ENCODE peak calls at places on chromosomes 5 and 9, in nine cellular contexts. G is testis; W is heart left ventricle; L is A549; T is CD4-positive, CD25-positive, alpha-beta regulatory T cell; V is GM23338; C is endodermal cell; Q is stomach; E is ovary. H is an unnamed sample.

GRCh38 chr5:137221914-137222313 is 277.2 kb downstream of the SPOCK1 start:
- DNase-seq in G (no peak), W (no peak), L (no peak), T (no peak), V (no peak), C (no peak), Q (no peak), E (no peak), H (no peak)

GRCh38 chr9:100884518-100884917 is 144.0 kb upstream of the PLPPR1 start:
- DNase-seq in G (no peak), W (no peak), L (no peak), T (no peak), V (peak), C (no peak), Q (no peak), E (no peak), H (no peak)

GRCh38 chr5:153974131-153974812 is 64.4 kb downstream of the FAM114A2 start:
- DNase-seq in G (peak), W (no peak), L (peak), T (peak), V (peak), C (peak), Q (no peak), E (no peak), H (peak)

GRCh38 chr9:133449760-133450159 is 10.0 kb upstream of the CACFD1 start:
- DNase-seq in G (no peak), W (no peak), L (peak), T (no peak), V (no peak), C (peak), Q (peak), E (no peak), H (no peak)

GRCh38 chr9:98455957-98456621 is 200.6 kb upstream of the TBC1D2 start:
- DNase-seq in G (no peak), W (no peak), L (no peak), T (no peak), V (no peak), C (no peak), Q (no peak), E (no peak), H (no peak)

GRCh38 chr5:163594951-163595350 is 89.5 kb downstream of the MAT2B start:
- DNase-seq in G (no peak), W (no peak), L (no peak), T (no peak), V (no peak), C (no peak), Q (no peak), E (no peak), H (no peak)

GRCh38 chr9:71725590-71726338 is 42.5 kb downstream of the CEMIP2 start:
- DNase-seq in G (no peak), W (no peak), L (peak), T (no peak), V (no peak), C (no peak), Q (no peak), E (no peak), H (no peak)

GRCh38 chr9:9913276-9913832 is 699.4 kb downstream of the PTPRD start:
- DNase-seq in G (no peak), W (no peak), L (no peak), T (no peak), V (no peak), C (no peak), Q (no peak), E (no peak), H (no peak)

GRCh38 chr5:179241175-179241574 is 104.1 kb downstream of the ADAMTS2 start:
- DNase-seq in G (no peak), W (peak), L (no peak), T (no peak), V (no peak), C (peak), Q (no peak), E (peak), H (no peak)

GRCh38 chr5:17743580-17744435 is 109.5 kb downstream of the TAF11L14 start:
- DNase-seq in G (no peak), W (no peak), L (no peak), T (no peak), V (no peak), C (no peak), Q (no peak), E (no peak), H (no peak)

GRCh38 chr9:33041459-33042188 is 16.6 kb downstream of the DNAJA1 start:
- DNase-seq in G (no peak), W (no peak), L (no peak), T (no peak), V (no peak), C (no peak), Q (no peak), E (no peak), H (no peak)

GRCh38 chr5:72836810-72837209 is 20.3 kb downstream of the TNPO1 start:
- DNase-seq in G (no peak), W (no peak), L (no peak), T (no peak), V (no peak), C (no peak), Q (no peak), E (no peak), H (no peak)

GRCh38 chr5:41128291-41128690 is 57.1 kb upstream of the MROH2B start:
- DNase-seq in G (no peak), W (no peak), L (no peak), T (no peak), V (no peak), C (no peak), Q (no peak), E (no peak), H (no peak)

GRCh38 chr9:10700266-10700665 is 87.5 kb upstream of the PTPRD start:
- DNase-seq in G (no peak), W (no peak), L (no peak), T (no peak), V (no peak), C (no peak), Q (no peak), E (no peak), H (no peak)

GRCh38 chr9:38700695-38701094 is 19.2 kb downstream of the FAM240B start:
- DNase-seq in G (no peak), W (no peak), L (no peak), T (no peak), V (no peak), C (no peak), Q (no peak), E (no peak), H (no peak)

GRCh38 chr5:60972225-60972624 is 27.2 kb downstream of the NDUFAF2 start:
- DNase-seq in G (no peak), W (no peak), L (no peak), T (peak), V (no peak), C (no peak), Q (no peak), E (no peak), H (no peak)

GRCh38 chr9:133869674-133870419 is 122.3 kb downstream of the VAV2 start:
- DNase-seq in G (no peak), W (no peak), L (no peak), T (peak), V (no peak), C (no peak), Q (no peak), E (no peak), H (no peak)

GRCh38 chr5:76403963-76404693 is 1.0 kb downstream of the IQGAP2 start:
- DNase-seq in G (peak), W (no peak), L (peak), T (peak), V (peak), C (peak), Q (peak), E (peak), H (no peak)

GRCh38 chr5:144237851-144238250 is 67.2 kb downstream of the KCTD16 start:
- DNase-seq in G (no peak), W (no peak), L (no peak), T (no peak), V (no peak), C (no peak), Q (no peak), E (no peak), H (no peak)

GRCh38 chr5:168366124-168366523 is 74.7 kb downstream of the WWC1 start:
- DNase-seq in G (no peak), W (no peak), L (no peak), T (no peak), V (no peak), C (peak), Q (no peak), E (no peak), H (no peak)

GRCh38 chr5:154850255-154851062 is at the start of gene FAXDC2:
- DNase-seq in G (peak), W (peak), L (no peak), T (no peak), V (peak), C (peak), Q (peak), E (peak), H (no peak)

GRCh38 chr9:115548826-115549225 is 430.9 kb upstream of the TNC start:
- DNase-seq in G (no peak), W (no peak), L (no peak), T (no peak), V (no peak), C (no peak), Q (no peak), E (no peak), H (peak)

GRCh38 chr9:120394058-120394669 is 185.8 kb downstream of the CDK5RAP2 start:
- DNase-seq in G (no peak), W (no peak), L (no peak), T (peak), V (no peak), C (no peak), Q (no peak), E (no peak), H (no peak)

GRCh38 chr5:65334077-65334476 is 147.6 kb downstream of the ADAMTS6 start:
- DNase-seq in G (no peak), W (peak), L (no peak), T (no peak), V (peak), C (no peak), Q (peak), E (no peak), H (no peak)

GRCh38 chr5:134203630-134204029 is 22.2 kb downstream of the PPP2CA start:
- DNase-seq in G (no peak), W (no peak), L (no peak), T (no peak), V (no peak), C (no peak), Q (no peak), E (no peak), H (no peak)

GRCh38 chr5:103041071-103041676 is 78.8 kb downstream of the GIN1 start:
- DNase-seq in G (no peak), W (no peak), L (peak), T (peak), V (peak), C (no peak), Q (no peak), E (no peak), H (peak)

GRCh38 chr9:73059304-73059703 is 92.4 kb upstream of the ANXA1 start:
- DNase-seq in G (no peak), W (no peak), L (no peak), T (no peak), V (no peak), C (no peak), Q (no peak), E (no peak), H (peak)

GRCh38 chr9:131530546-131530929 is 525 bp downstream of the UCK1 start:
- DNase-seq in G (peak), W (peak), L (peak), T (no peak), V (peak), C (peak), Q (peak), E (peak), H (no peak)

GRCh38 chr9:98856982-98857381 is 49.5 kb downstream of the GALNT12 start:
- DNase-seq in G (no peak), W (no peak), L (no peak), T (no peak), V (no peak), C (no peak), Q (no peak), E (no peak), H (peak)

GRCh38 chr5:163846512-163846911 is 341.1 kb downstream of the MAT2B start:
- DNase-seq in G (no peak), W (no peak), L (no peak), T (no peak), V (no peak), C (no peak), Q (no peak), E (no peak), H (no peak)

GRCh38 chr5:171984748-171985419 is 21.6 kb downstream of the FBXW11 start:
- DNase-seq in G (no peak), W (no peak), L (no peak), T (peak), V (no peak), C (no peak), Q (no peak), E (no peak), H (no peak)

GRCh38 chr5:55604611-55605067 is 69.9 kb upstream of the PLPP1 start:
- DNase-seq in G (no peak), W (no peak), L (no peak), T (no peak), V (no peak), C (no peak), Q (no peak), E (no peak), H (no peak)

GRCh38 chr5:149264432-149265069 is 7.1 kb upstream of the AFAP1L1 start:
- DNase-seq in G (no peak), W (no peak), L (peak), T (peak), V (peak), C (peak), Q (peak), E (no peak), H (no peak)

GRCh38 chr9:79256691-79257213 is 315.0 kb upstream of the TLE4 start:
- DNase-seq in G (no peak), W (no peak), L (no peak), T (no peak), V (peak), C (no peak), Q (no peak), E (no peak), H (no peak)

GRCh38 chr5:139787568-139788293 is 7.9 kb upstream of the PSD2 start:
- DNase-seq in G (peak), W (peak), L (peak), T (peak), V (peak), C (peak), Q (peak), E (peak), H (no peak)

GRCh38 chr5:181173420-181174342 is 26.3 kb downstream of the OR2V2 start:
- DNase-seq in G (no peak), W (no peak), L (peak), T (peak), V (peak), C (peak), Q (no peak), E (no peak), H (no peak)

GRCh38 chr9:95615246-95615645 is 98.5 kb upstream of the PTCH1 start:
- DNase-seq in G (no peak), W (no peak), L (no peak), T (no peak), V (no peak), C (no peak), Q (no peak), E (no peak), H (no peak)

GRCh38 chr5:155091063-155091648 is 77.6 kb downstream of the KIF4B start:
- DNase-seq in G (no peak), W (peak), L (no peak), T (no peak), V (no peak), C (no peak), Q (no peak), E (no peak), H (no peak)

DNA sequence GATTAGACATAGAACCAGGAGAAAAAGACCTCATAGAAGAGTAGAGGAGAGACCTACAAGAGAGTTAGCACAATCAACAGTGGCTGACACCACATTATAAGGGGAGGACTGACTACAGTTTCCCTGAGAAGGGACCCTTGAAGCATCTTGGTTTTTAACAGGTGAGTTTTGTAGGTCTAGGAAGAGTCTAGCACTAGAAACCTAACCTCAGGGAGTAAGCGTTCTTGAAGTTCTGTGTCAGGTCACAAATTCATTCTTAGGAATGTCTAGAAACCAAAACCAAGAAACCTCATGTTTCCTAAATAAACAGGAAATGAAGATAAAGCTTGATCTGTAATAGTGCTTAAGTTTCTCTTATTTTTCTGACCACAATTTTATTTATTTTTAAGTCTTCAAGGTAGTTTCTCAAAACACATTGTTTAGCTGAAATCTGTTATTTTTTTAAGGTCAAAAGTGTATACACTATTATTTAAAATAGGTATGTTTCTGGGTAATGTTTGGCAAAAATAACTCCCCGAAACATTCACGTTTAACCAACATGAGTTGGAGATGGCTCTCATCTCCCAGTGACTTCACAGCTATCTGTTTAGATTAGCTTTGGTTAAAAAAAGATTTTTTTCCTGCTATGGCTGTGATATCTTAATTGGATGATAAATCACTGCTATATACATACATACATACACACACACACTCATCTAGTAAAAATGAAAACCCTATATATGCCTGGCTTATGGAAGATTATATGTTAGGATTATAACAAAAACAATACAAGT is 37.1 kb downstream of the MAP3K1 start:
- DNase-seq in G (no peak), W (no peak), L (no peak), T (no peak), V (no peak), C (no peak), Q (no peak), E (no peak), H (peak)
- H3K4me3 ChIP-seq in G (no peak), W (no peak), L (no peak), T (peak), V (no peak), C (no peak), Q (no peak), E (no peak), H (no peak)

GRCh38 chr5:80988419-80988925 is 28.3 kb downstream of the RASGRF2 start:
- DNase-seq in G (no peak), W (no peak), L (no peak), T (no peak), V (no peak), C (no peak), Q (no peak), E (no peak), H (no peak)

GRCh38 chr5:80990527-80990926 is 30.4 kb downstream of the RASGRF2 start:
- DNase-seq in G (no peak), W (no peak), L (no peak), T (no peak), V (peak), C (peak), Q (no peak), E (no peak), H (no peak)

GRCh38 chr5:80989883-80990282 is 29.7 kb downstream of the RASGRF2 start:
- DNase-seq in G (no peak), W (no peak), L (no peak), T (no peak), V (no peak), C (no peak), Q (no peak), E (no peak), H (no peak)

GRCh38 chr5:80985600-80986228 is 25.6 kb downstream of the RASGRF2 start:
- DNase-seq in G (no peak), W (no peak), L (no peak), T (no peak), V (no peak), C (no peak), Q (no peak), E (no peak), H (no peak)

DNA sequence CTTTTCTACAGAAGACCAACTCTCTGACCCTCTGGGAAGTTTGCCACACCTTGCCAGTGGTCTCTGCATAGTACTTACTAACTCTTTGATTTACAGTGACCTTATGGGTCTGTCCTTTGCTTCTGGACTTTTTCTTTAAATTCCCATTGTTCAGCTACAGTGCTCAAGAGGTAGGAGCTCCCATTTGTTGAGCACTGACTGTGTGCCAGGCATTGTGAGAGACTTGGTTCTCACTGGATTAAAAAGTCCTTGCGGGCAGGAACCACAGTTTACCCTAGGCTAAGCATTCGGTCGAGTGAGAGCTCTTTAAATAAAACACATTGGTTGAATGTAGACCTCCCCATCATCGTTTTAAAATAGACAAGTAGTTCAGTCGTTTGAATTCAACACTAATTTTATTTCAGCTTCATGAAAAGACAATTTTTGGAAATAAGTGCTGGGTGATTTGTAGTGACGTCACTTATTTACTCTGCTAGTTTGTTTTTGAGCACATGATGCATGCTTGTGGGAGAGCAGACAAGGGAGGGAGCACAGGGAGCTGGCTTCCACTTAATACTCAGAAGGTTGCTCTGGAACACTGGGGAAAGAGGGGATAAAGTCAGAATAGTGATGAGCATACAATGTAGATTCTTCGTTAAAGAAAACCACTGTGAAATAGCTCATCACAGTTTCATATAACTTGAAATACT is 27.1 kb downstream of the RASGRF2 start:
- DNase-seq in G (no peak), W (no peak), L (no peak), T (no peak), V (no peak), C (no peak), Q (no peak), E (no peak), H (no peak)
- H3K4me3 ChIP-seq in G (no peak), W (peak), L (no peak), T (no peak), V (no peak), C (no peak), Q (no peak), E (no peak), H (no peak)

GRCh38 chr5:113292535-113292934 is 142.3 kb downstream of the TSSK1B start:
- DNase-seq in G (no peak), W (no peak), L (no peak), T (no peak), V (no peak), C (no peak), Q (no peak), E (no peak), H (no peak)

GRCh38 chr5:113294341-113295110 is 140.3 kb downstream of the TSSK1B start:
- DNase-seq in G (peak), W (peak), L (peak), T (peak), V (peak), C (peak), Q (peak), E (peak), H (peak)

GRCh38 chr5:113293613-113294340 is 141.0 kb downstream of the TSSK1B start:
- DNase-seq in G (no peak), W (peak), L (no peak), T (peak), V (peak), C (peak), Q (no peak), E (peak), H (no peak)

GRCh38 chr5:113295111-113295539 is 139.7 kb downstream of the TSSK1B start:
- DNase-seq in G (no peak), W (no peak), L (no peak), T (no peak), V (peak), C (no peak), Q (no peak), E (no peak), H (no peak)

GRCh38 chr5:113293068-113293571 is 141.7 kb downstream of the TSSK1B start:
- DNase-seq in G (no peak), W (no peak), L (no peak), T (no peak), V (peak), C (peak), Q (no peak), E (peak), H (no peak)
- H3K4me3 ChIP-seq in G (peak), W (peak), L (no peak), T (peak), V (peak), C (peak), Q (peak), E (peak), H (peak)

GRCh38 chr5:14341571-14342225 is 198.6 kb downstream of the TRIO start:
- DNase-seq in G (no peak), W (no peak), L (no peak), T (no peak), V (peak), C (peak), Q (no peak), E (no peak), H (no peak)

GRCh38 chr5:14343376-14343775 is 200.2 kb downstream of the TRIO start:
- DNase-seq in G (no peak), W (no peak), L (no peak), T (no peak), V (no peak), C (no peak), Q (no peak), E (no peak), H (no peak)

GRCh38 chr5:14337603-14338002 is 194.5 kb downstream of the TRIO start:
- DNase-seq in G (no peak), W (no peak), L (no peak), T (no peak), V (no peak), C (no peak), Q (no peak), E (no peak), H (no peak)

GRCh38 chr5:14339467-14339866 is 196.3 kb downstream of the TRIO start:
- DNase-seq in G (peak), W (peak), L (no peak), T (no peak), V (no peak), C (no peak), Q (no peak), E (no peak), H (no peak)

GRCh38 chr5:14342306-14342705 is 199.2 kb downstream of the TRIO start:
- DNase-seq in G (no peak), W (no peak), L (no peak), T (no peak), V (no peak), C (no peak), Q (peak), E (no peak), H (no peak)
- H3K4me3 ChIP-seq in G (no peak), W (no peak), L (no peak), T (no peak), V (no peak), C (no peak), Q (no peak), E (no peak), H (no peak)

GRCh38 chr5:59592101-59592500 is 301.4 kb downstream of the PDE4D start:
- DNase-seq in G (no peak), W (no peak), L (no peak), T (no peak), V (no peak), C (no peak), Q (no peak), E (no peak), H (no peak)
- H3K4me3 ChIP-seq in G (no peak), W (no peak), L (peak), T (no peak), V (no peak), C (no peak), Q (no peak), E (no peak), H (no peak)